ENCODE peak calls at places on chromosomes 2 and 18, in seven cellular contexts. One of them, this sample, is unnamed.

GRCh38 chr18:67599277-67599676 is 82.8 kb upstream of the DSEL start:
- DNase-seq in mesenchymal stem cell: peak
- DNase-seq in endodermal cell: no peak
- DNase-seq in C1 segment of cervical spinal cord: no peak
- DNase-seq in upper lobe of right lung: no peak
- DNase-seq in Calu3: no peak
- DNase-seq in mucosa of descending colon: no peak
- DNase-seq in this sample: peak

GRCh38 chr2:74499940-74500577 is 656 bp upstream of the LBX2 start:
- DNase-seq in C1 segment of cervical spinal cord: no peak
- DNase-seq in mesenchymal stem cell: no peak
- DNase-seq in upper lobe of right lung: no peak
- DNase-seq in Calu3: no peak
- DNase-seq in mucosa of descending colon: peak
- DNase-seq in endodermal cell: peak
- DNase-seq in this sample: no peak

GRCh38 chr18:58549814-58550339 is 79.0 kb downstream of the ALPK2 start:
- DNase-seq in endodermal cell: no peak
- DNase-seq in upper lobe of right lung: no peak
- DNase-seq in mesenchymal stem cell: no peak
- DNase-seq in Calu3: peak
- DNase-seq in C1 segment of cervical spinal cord: no peak
- DNase-seq in mucosa of descending colon: no peak
- DNase-seq in this sample: no peak

GRCh38 chr2:205930209-205930608 is 155.8 kb downstream of the INO80D start:
- DNase-seq in mesenchymal stem cell: peak
- DNase-seq in upper lobe of right lung: no peak
- DNase-seq in mucosa of descending colon: no peak
- DNase-seq in endodermal cell: no peak
- DNase-seq in C1 segment of cervical spinal cord: no peak
- DNase-seq in Calu3: no peak
- DNase-seq in this sample: peak

GRCh38 chr18:29779096-29779495 is 1263.4 kb downstream of the DSC3 start:
- DNase-seq in Calu3: no peak
- DNase-seq in endodermal cell: no peak
- DNase-seq in mesenchymal stem cell: peak
- DNase-seq in C1 segment of cervical spinal cord: no peak
- DNase-seq in mucosa of descending colon: no peak
- DNase-seq in upper lobe of right lung: no peak
- DNase-seq in this sample: no peak

GRCh38 chr18:3447895-3448844 is 1.8 kb upstream of the TGIF1 start:
- DNase-seq in upper lobe of right lung: peak
- DNase-seq in mesenchymal stem cell: peak
- DNase-seq in endodermal cell: peak
- DNase-seq in mucosa of descending colon: peak
- DNase-seq in C1 segment of cervical spinal cord: peak
- DNase-seq in Calu3: peak
- DNase-seq in this sample: peak

GRCh38 chr2:144217853-144218633 is 301.9 kb downstream of the ZEB2 start:
- DNase-seq in endodermal cell: no peak
- DNase-seq in C1 segment of cervical spinal cord: no peak
- DNase-seq in mucosa of descending colon: no peak
- DNase-seq in mesenchymal stem cell: no peak
- DNase-seq in upper lobe of right lung: no peak
- DNase-seq in Calu3: no peak
- DNase-seq in this sample: peak

GRCh38 chr2:238255636-238256035 is 15.8 kb upstream of the HES6 start:
- DNase-seq in Calu3: no peak
- DNase-seq in upper lobe of right lung: no peak
- DNase-seq in mucosa of descending colon: no peak
- DNase-seq in mesenchymal stem cell: no peak
- DNase-seq in endodermal cell: no peak
- DNase-seq in C1 segment of cervical spinal cord: no peak
- DNase-seq in this sample: no peak

GRCh38 chr2:2870106-2870505 is 507.5 kb downstream of the EIPR1 start:
- DNase-seq in upper lobe of right lung: no peak
- DNase-seq in endodermal cell: no peak
- DNase-seq in Calu3: no peak
- DNase-seq in mesenchymal stem cell: no peak
- DNase-seq in C1 segment of cervical spinal cord: no peak
- DNase-seq in mucosa of descending colon: no peak
- DNase-seq in this sample: no peak

GRCh38 chr18:58117685-58118403 is 73.8 kb downstream of the NEDD4L start:
- DNase-seq in C1 segment of cervical spinal cord: no peak
- DNase-seq in endodermal cell: no peak
- DNase-seq in Calu3: peak
- DNase-seq in upper lobe of right lung: peak
- DNase-seq in mucosa of descending colon: no peak
- DNase-seq in mesenchymal stem cell: peak
- DNase-seq in this sample: peak

GRCh38 chr2:112980537-112980936 is 2.7 kb downstream of the IL36G start:
- DNase-seq in endodermal cell: no peak
- DNase-seq in Calu3: no peak
- DNase-seq in mucosa of descending colon: no peak
- DNase-seq in C1 segment of cervical spinal cord: no peak
- DNase-seq in upper lobe of right lung: no peak
- DNase-seq in mesenchymal stem cell: no peak
- DNase-seq in this sample: no peak

GRCh38 chr2:202002381-202002780 is 31.3 kb upstream of the FZD7 start:
- DNase-seq in upper lobe of right lung: no peak
- DNase-seq in C1 segment of cervical spinal cord: no peak
- DNase-seq in endodermal cell: peak
- DNase-seq in Calu3: no peak
- DNase-seq in mesenchymal stem cell: no peak
- DNase-seq in mucosa of descending colon: no peak
- DNase-seq in this sample: no peak

GRCh38 chr18:47780011-47780725 is 150.3 kb downstream of the SMAD2 start:
- DNase-seq in mucosa of descending colon: no peak
- DNase-seq in endodermal cell: no peak
- DNase-seq in upper lobe of right lung: no peak
- DNase-seq in C1 segment of cervical spinal cord: no peak
- DNase-seq in mesenchymal stem cell: no peak
- DNase-seq in Calu3: no peak
- DNase-seq in this sample: no peak

GRCh38 chr2:166382-166781 is 97.5 kb downstream of the SH3YL1 start:
- DNase-seq in mucosa of descending colon: no peak
- DNase-seq in mesenchymal stem cell: no peak
- DNase-seq in endodermal cell: no peak
- DNase-seq in Calu3: no peak
- DNase-seq in C1 segment of cervical spinal cord: no peak
- DNase-seq in upper lobe of right lung: no peak
- DNase-seq in this sample: no peak

GRCh38 chr2:37912056-37912455 is 13.0 kb upstream of the RMDN2 start:
- DNase-seq in upper lobe of right lung: no peak
- DNase-seq in mucosa of descending colon: no peak
- DNase-seq in C1 segment of cervical spinal cord: no peak
- DNase-seq in endodermal cell: no peak
- DNase-seq in Calu3: no peak
- DNase-seq in mesenchymal stem cell: no peak
- DNase-seq in this sample: no peak

GRCh38 chr2:14601070-14601770 is 31.3 kb upstream of the LRATD1 start:
- DNase-seq in mucosa of descending colon: no peak
- DNase-seq in Calu3: no peak
- DNase-seq in upper lobe of right lung: no peak
- DNase-seq in C1 segment of cervical spinal cord: no peak
- DNase-seq in endodermal cell: no peak
- DNase-seq in mesenchymal stem cell: no peak
- DNase-seq in this sample: peak

GRCh38 chr2:196130039-196130825 is 41.1 kb downstream of the STK17B start:
- DNase-seq in mucosa of descending colon: no peak
- DNase-seq in Calu3: no peak
- DNase-seq in mesenchymal stem cell: no peak
- DNase-seq in C1 segment of cervical spinal cord: no peak
- DNase-seq in upper lobe of right lung: no peak
- DNase-seq in endodermal cell: peak
- DNase-seq in this sample: no peak

GRCh38 chr2:42725657-42726056 is 38.3 kb downstream of the OXER1 start:
- DNase-seq in endodermal cell: no peak
- DNase-seq in mesenchymal stem cell: no peak
- DNase-seq in upper lobe of right lung: no peak
- DNase-seq in Calu3: no peak
- DNase-seq in mucosa of descending colon: no peak
- DNase-seq in C1 segment of cervical spinal cord: no peak
- DNase-seq in this sample: no peak

GRCh38 chr2:238238766-238239551 is 879 bp downstream of the HES6 start:
- DNase-seq in mesenchymal stem cell: no peak
- DNase-seq in upper lobe of right lung: peak
- DNase-seq in Calu3: no peak
- DNase-seq in C1 segment of cervical spinal cord: peak
- DNase-seq in endodermal cell: peak
- DNase-seq in mucosa of descending colon: peak
- DNase-seq in this sample: no peak

GRCh38 chr2:36483290-36483689 is 114.7 kb downstream of the FEZ2 start:
- DNase-seq in mucosa of descending colon: no peak
- DNase-seq in mesenchymal stem cell: no peak
- DNase-seq in upper lobe of right lung: no peak
- DNase-seq in endodermal cell: no peak
- DNase-seq in C1 segment of cervical spinal cord: no peak
- DNase-seq in Calu3: no peak
- DNase-seq in this sample: no peak

GRCh38 chr18:4510709-4511108 is 55.6 kb upstream of the DLGAP1 start:
- DNase-seq in mesenchymal stem cell: peak
- DNase-seq in upper lobe of right lung: no peak
- DNase-seq in mucosa of descending colon: no peak
- DNase-seq in endodermal cell: peak
- DNase-seq in C1 segment of cervical spinal cord: peak
- DNase-seq in Calu3: no peak
- DNase-seq in this sample: no peak

GRCh38 chr18:13500891-13501887 is 225.2 kb downstream of the FAM210A start:
- DNase-seq in endodermal cell: peak
- DNase-seq in upper lobe of right lung: no peak
- DNase-seq in C1 segment of cervical spinal cord: peak
- DNase-seq in mucosa of descending colon: no peak
- DNase-seq in mesenchymal stem cell: no peak
- DNase-seq in Calu3: peak
- DNase-seq in this sample: peak

GRCh38 chr2:96537734-96538486 is 1.4 kb downstream of the ARID5A start:
- DNase-seq in C1 segment of cervical spinal cord: peak
- DNase-seq in endodermal cell: peak
- DNase-seq in upper lobe of right lung: peak
- DNase-seq in mucosa of descending colon: peak
- DNase-seq in Calu3: no peak
- DNase-seq in mesenchymal stem cell: no peak
- DNase-seq in this sample: no peak

GRCh38 chr2:18085593-18085992 is 207.1 kb downstream of the KCNS3 start:
- DNase-seq in endodermal cell: no peak
- DNase-seq in upper lobe of right lung: no peak
- DNase-seq in C1 segment of cervical spinal cord: no peak
- DNase-seq in mucosa of descending colon: no peak
- DNase-seq in mesenchymal stem cell: no peak
- DNase-seq in Calu3: no peak
- DNase-seq in this sample: peak

GRCh38 chr2:141423212-141423611 is 707.6 kb downstream of the LRP1B start:
- DNase-seq in Calu3: no peak
- DNase-seq in mucosa of descending colon: no peak
- DNase-seq in endodermal cell: no peak
- DNase-seq in mesenchymal stem cell: no peak
- DNase-seq in upper lobe of right lung: no peak
- DNase-seq in C1 segment of cervical spinal cord: no peak
- DNase-seq in this sample: no peak

GRCh38 chr2:55165567-55165966 is 66.5 kb downstream of the CLHC1 start:
- DNase-seq in upper lobe of right lung: no peak
- DNase-seq in Calu3: peak
- DNase-seq in mucosa of descending colon: no peak
- DNase-seq in endodermal cell: no peak
- DNase-seq in mesenchymal stem cell: peak
- DNase-seq in C1 segment of cervical spinal cord: no peak
- DNase-seq in this sample: peak

GRCh38 chr18:59516356-59517155 is 157.5 kb upstream of the LMAN1 start:
- DNase-seq in Calu3: peak
- DNase-seq in C1 segment of cervical spinal cord: no peak
- DNase-seq in mesenchymal stem cell: peak
- DNase-seq in mucosa of descending colon: no peak
- DNase-seq in endodermal cell: peak
- DNase-seq in upper lobe of right lung: no peak
- DNase-seq in this sample: peak

GRCh38 chr2:136308621-136309020 is 190.7 kb upstream of the CXCR4 start:
- DNase-seq in mucosa of descending colon: no peak
- DNase-seq in endodermal cell: no peak
- DNase-seq in mesenchymal stem cell: no peak
- DNase-seq in upper lobe of right lung: no peak
- DNase-seq in C1 segment of cervical spinal cord: no peak
- DNase-seq in Calu3: no peak
- DNase-seq in this sample: no peak

GRCh38 chr2:233346374-233346773 is 7.9 kb upstream of the DGKD start:
- DNase-seq in C1 segment of cervical spinal cord: no peak
- DNase-seq in upper lobe of right lung: peak
- DNase-seq in mucosa of descending colon: no peak
- DNase-seq in Calu3: no peak
- DNase-seq in endodermal cell: no peak
- DNase-seq in mesenchymal stem cell: no peak
- DNase-seq in this sample: no peak

GRCh38 chr18:62710417-62710816 is 4.9 kb upstream of the PHLPP1 start:
- DNase-seq in upper lobe of right lung: no peak
- DNase-seq in C1 segment of cervical spinal cord: no peak
- DNase-seq in mesenchymal stem cell: no peak
- DNase-seq in mucosa of descending colon: no peak
- DNase-seq in Calu3: no peak
- DNase-seq in endodermal cell: no peak
- DNase-seq in this sample: peak

GRCh38 chr2:6917761-6918421 is 679 bp downstream of the RNF144A start:
- DNase-seq in upper lobe of right lung: peak
- DNase-seq in C1 segment of cervical spinal cord: no peak
- DNase-seq in mucosa of descending colon: peak
- DNase-seq in Calu3: peak
- DNase-seq in mesenchymal stem cell: peak
- DNase-seq in endodermal cell: peak
- DNase-seq in this sample: no peak